ENCODE peak calls at places on chromosomes 3 and 15, in ten cellular contexts. One of them, this sample, is unnamed.

GRCh38 chr15:55742498-55742926 is 440 bp downstream of the PRTG start:
- DNase-seq in AG08395: peak; percentile 16
- DNase-seq in amniotic stem cell: peak; percentile 8
- DNase-seq in NCI-H774: no peak
- DNase-seq in T-helper 2 cell: no peak
- DNase-seq in mammary epithelial cell: no peak
- DNase-seq in activated T-helper 9 cell treated with anti-CD3 and anti-CD28 coated beads, Interleukin-2, amount 50 U/mL, for 16 hours: no peak
- DNase-seq in ovary: peak; percentile 52
- DNase-seq in PC-3: no peak
- DNase-seq in activated B cell treated with CpG ODN at 0.5 μM for 24 hours: peak; percentile 18
- DNase-seq in this sample: peak; percentile 23

GRCh38 chr3:133568294-133569014 is 5.0 kb upstream of the CDV3 start:
- DNase-seq in amniotic stem cell: no peak
- DNase-seq in NCI-H774: no peak
- DNase-seq in mammary epithelial cell: peak; percentile 98
- DNase-seq in activated B cell treated with CpG ODN at 0.5 μM for 24 hours: no peak
- DNase-seq in T-helper 2 cell: no peak
- DNase-seq in ovary: no peak
- DNase-seq in activated T-helper 9 cell treated with anti-CD3 and anti-CD28 coated beads, Interleukin-2, amount 50 U/mL, for 16 hours: no peak
- DNase-seq in PC-3: peak; percentile 93
- DNase-seq in AG08395: peak; percentile 49
- DNase-seq in this sample: no peak

GRCh38 chr3:44355634-44356033 is 17.1 kb downstream of the TCAIM start:
- DNase-seq in T-helper 2 cell: no peak
- DNase-seq in PC-3: peak; percentile 60
- DNase-seq in activated B cell treated with CpG ODN at 0.5 μM for 24 hours: no peak
- DNase-seq in activated T-helper 9 cell treated with anti-CD3 and anti-CD28 coated beads, Interleukin-2, amount 50 U/mL, for 16 hours: no peak
- DNase-seq in AG08395: peak; percentile 89
- DNase-seq in NCI-H774: peak; percentile 7
- DNase-seq in amniotic stem cell: peak; percentile 39
- DNase-seq in mammary epithelial cell: peak; percentile 63
- DNase-seq in ovary: peak; percentile 24
- DNase-seq in this sample: no peak

GRCh38 chr3:61847784-61848462 is 286.6 kb downstream of the PTPRG start:
- DNase-seq in amniotic stem cell: no peak
- DNase-seq in NCI-H774: no peak
- DNase-seq in T-helper 2 cell: no peak
- DNase-seq in mammary epithelial cell: no peak
- DNase-seq in ovary: peak; percentile 59
- DNase-seq in activated T-helper 9 cell treated with anti-CD3 and anti-CD28 coated beads, Interleukin-2, amount 50 U/mL, for 16 hours: no peak
- DNase-seq in PC-3: no peak
- DNase-seq in AG08395: peak; percentile 48
- DNase-seq in activated B cell treated with CpG ODN at 0.5 μM for 24 hours: no peak
- DNase-seq in this sample: peak; percentile 72

GRCh38 chr15:26359855-26360254 is 413.0 kb downstream of the GABRB3 start:
- DNase-seq in AG08395: no peak
- DNase-seq in mammary epithelial cell: no peak
- DNase-seq in ovary: no peak
- DNase-seq in T-helper 2 cell: no peak
- DNase-seq in activated T-helper 9 cell treated with anti-CD3 and anti-CD28 coated beads, Interleukin-2, amount 50 U/mL, for 16 hours: no peak
- DNase-seq in amniotic stem cell: no peak
- DNase-seq in PC-3: no peak
- DNase-seq in NCI-H774: no peak
- DNase-seq in activated B cell treated with CpG ODN at 0.5 μM for 24 hours: no peak
- DNase-seq in this sample: no peak

GRCh38 chr3:189084620-189085019 is 87.2 kb upstream of the TPRG1 start:
- DNase-seq in NCI-H774: no peak
- DNase-seq in T-helper 2 cell: no peak
- DNase-seq in ovary: no peak
- DNase-seq in activated B cell treated with CpG ODN at 0.5 μM for 24 hours: no peak
- DNase-seq in PC-3: no peak
- DNase-seq in activated T-helper 9 cell treated with anti-CD3 and anti-CD28 coated beads, Interleukin-2, amount 50 U/mL, for 16 hours: no peak
- DNase-seq in AG08395: no peak
- DNase-seq in mammary epithelial cell: no peak
- DNase-seq in amniotic stem cell: no peak
- DNase-seq in this sample: no peak

GRCh38 chr3:72628065-72628464 is 220.2 kb downstream of the SHQ1 start:
- DNase-seq in mammary epithelial cell: peak; percentile 94
- DNase-seq in T-helper 2 cell: no peak
- DNase-seq in NCI-H774: no peak
- DNase-seq in PC-3: peak; percentile 94
- DNase-seq in ovary: no peak
- DNase-seq in activated T-helper 9 cell treated with anti-CD3 and anti-CD28 coated beads, Interleukin-2, amount 50 U/mL, for 16 hours: no peak
- DNase-seq in AG08395: no peak
- DNase-seq in activated B cell treated with CpG ODN at 0.5 μM for 24 hours: no peak
- DNase-seq in amniotic stem cell: no peak
- DNase-seq in this sample: no peak

GRCh38 chr3:53998980-53999379 is 107.3 kb upstream of the SELENOK start:
- DNase-seq in activated T-helper 9 cell treated with anti-CD3 and anti-CD28 coated beads, Interleukin-2, amount 50 U/mL, for 16 hours: no peak
- DNase-seq in NCI-H774: no peak
- DNase-seq in mammary epithelial cell: no peak
- DNase-seq in T-helper 2 cell: no peak
- DNase-seq in AG08395: no peak
- DNase-seq in PC-3: no peak
- DNase-seq in amniotic stem cell: no peak
- DNase-seq in ovary: no peak
- DNase-seq in activated B cell treated with CpG ODN at 0.5 μM for 24 hours: no peak
- DNase-seq in this sample: no peak

GRCh38 chr15:88657326-88658069 is 18.7 kb downstream of the ISG20 start:
- DNase-seq in AG08395: peak; percentile 81
- DNase-seq in T-helper 2 cell: no peak
- DNase-seq in ovary: peak; percentile 53
- DNase-seq in mammary epithelial cell: peak; percentile 55
- DNase-seq in NCI-H774: no peak
- DNase-seq in activated B cell treated with CpG ODN at 0.5 μM for 24 hours: no peak
- DNase-seq in PC-3: peak; percentile 73
- DNase-seq in amniotic stem cell: peak; percentile 26
- DNase-seq in activated T-helper 9 cell treated with anti-CD3 and anti-CD28 coated beads, Interleukin-2, amount 50 U/mL, for 16 hours: no peak
- DNase-seq in this sample: peak; percentile 76